ENCODE peak calls at places on chromosomes 6 and 20, in seven cellular contexts. G is H9, P is mesendoderm, X is neuronal stem cell, Y is H1, Q is mesenchymal stem cell, I is trophoblast cell. A is an unnamed sample.

GRCh38 chr6:121835662-121836061 is 400.2 kb downstream of the GJA1 start:
- DNase-seq in G (no peak), P (peak), X (no peak), Y (no peak), Q (peak), I (peak), A (no peak)

GRCh38 chr6:113185299-113185698 is 671.8 kb upstream of the MARCKS start:
- DNase-seq in G (no peak), P (no peak), X (no peak), Y (no peak), Q (peak), I (peak), A (peak)

GRCh38 chr6:87261534-87261933 is 60.9 kb upstream of the SMIM8 start:
- DNase-seq in G (no peak), P (no peak), X (no peak), Y (no peak), Q (no peak), I (no peak), A (no peak)

GRCh38 chr20:34964486-34964885 is 8.8 kb downstream of the MYH7B start:
- DNase-seq in G (no peak), P (no peak), X (no peak), Y (no peak), Q (no peak), I (no peak), A (no peak)

GRCh38 chr20:3744806-3745685 is 12.6 kb downstream of the HSPA12B start:
- DNase-seq in G (peak), P (peak), X (peak), Y (peak), Q (peak), I (peak), A (no peak)

GRCh38 chr6:144216668-144217218 is 66.4 kb downstream of the STX11 start:
- DNase-seq in G (no peak), P (no peak), X (no peak), Y (no peak), Q (no peak), I (no peak), A (no peak)

GRCh38 chr6:106488494-106489369 is 128.2 kb downstream of the CRYBG1 start:
- DNase-seq in G (no peak), P (no peak), X (no peak), Y (no peak), Q (peak), I (no peak), A (no peak)

GRCh38 chr6:158777510-158777909 is 41.7 kb downstream of the EZR start:
- DNase-seq in G (no peak), P (no peak), X (no peak), Y (no peak), Q (no peak), I (no peak), A (no peak)

GRCh38 chr20:431012-431904 is 23.2 kb downstream of the RBCK1 start:
- DNase-seq in G (peak), P (peak), X (peak), Y (no peak), Q (peak), I (peak), A (peak)

GRCh38 chr20:35007891-35008290 is 52.2 kb downstream of the MYH7B start:
- DNase-seq in G (peak), P (no peak), X (no peak), Y (no peak), Q (no peak), I (no peak), A (no peak)

GRCh38 chr6:40477246-40478126 is 109.7 kb downstream of the LRFN2 start:
- DNase-seq in G (peak), P (peak), X (peak), Y (no peak), Q (peak), I (no peak), A (no peak)

GRCh38 chr6:87155920-87156600 is 695 bp downstream of the ZNF292 start:
- DNase-seq in G (peak), P (peak), X (peak), Y (peak), Q (peak), I (peak), A (peak)

GRCh38 chr6:141483561-141484061 is 649.1 kb upstream of the GJE1 start:
- DNase-seq in G (no peak), P (no peak), X (no peak), Y (no peak), Q (peak), I (peak), A (peak)

GRCh38 chr6:167212716-167213011 is 54.9 kb upstream of the GPR31 start:
- DNase-seq in G (no peak), P (no peak), X (no peak), Y (no peak), Q (no peak), I (no peak), A (no peak)

GRCh38 chr20:32908334-32909292 is 49.9 kb downstream of the EFCAB8 start:
- DNase-seq in G (no peak), P (peak), X (no peak), Y (no peak), Q (no peak), I (no peak), A (no peak)

GRCh38 chr6:20260360-20260759 is 48.1 kb upstream of the MBOAT1 start:
- DNase-seq in G (no peak), P (no peak), X (no peak), Y (no peak), Q (no peak), I (no peak), A (no peak)

GRCh38 chr20:54132612-54133433 is 41.0 kb downstream of the CYP24A1 start:
- DNase-seq in G (peak), P (peak), X (peak), Y (no peak), Q (peak), I (peak), A (peak)

GRCh38 chr6:166828397-166829002 is 127.8 kb downstream of the RNASET2 start:
- DNase-seq in G (no peak), P (no peak), X (no peak), Y (no peak), Q (no peak), I (no peak), A (no peak)

GRCh38 chr6:93721386-93722048 is 302.2 kb upstream of the EPHA7 start:
- DNase-seq in G (peak), P (peak), X (peak), Y (peak), Q (peak), I (no peak), A (no peak)

GRCh38 chr6:137903933-137904821 is 37.1 kb downstream of the TNFAIP3 start:
- DNase-seq in G (no peak), P (no peak), X (no peak), Y (no peak), Q (no peak), I (peak), A (peak)

GRCh38 chr6:95596021-95596420 is 18.7 kb downstream of the MANEA start:
- DNase-seq in G (no peak), P (no peak), X (no peak), Y (no peak), Q (no peak), I (peak), A (no peak)

GRCh38 chr6:33566182-33567084 is 13.6 kb downstream of the BAK1 start:
- DNase-seq in G (no peak), P (no peak), X (no peak), Y (no peak), Q (no peak), I (peak), A (peak)

GRCh38 chr20:64101731-64102621 is 5.4 kb downstream of the NPBWR2 start:
- DNase-seq in G (peak), P (peak), X (peak), Y (peak), Q (no peak), I (peak), A (no peak)

GRCh38 chr20:39105551-39105950 is 143.4 kb downstream of the DHX35 start:
- DNase-seq in G (no peak), P (no peak), X (no peak), Y (no peak), Q (no peak), I (no peak), A (no peak)

GRCh38 chr6:28738396-28738765 is 185.4 kb downstream of the TRIM27 start:
- DNase-seq in G (no peak), P (peak), X (no peak), Y (no peak), Q (no peak), I (no peak), A (no peak)

GRCh38 chr6:24472181-24472580 is 17.2 kb downstream of the GPLD1 start:
- DNase-seq in G (no peak), P (no peak), X (no peak), Y (no peak), Q (no peak), I (peak), A (peak)

GRCh38 chr20:13613917-13614316 is 24.8 kb downstream of the TASP1 start:
- DNase-seq in G (no peak), P (no peak), X (no peak), Y (no peak), Q (peak), I (peak), A (no peak)

GRCh38 chr6:73514746-73515110 is 6.1 kb downstream of the EEF1A1 start:
- DNase-seq in G (peak), P (no peak), X (no peak), Y (no peak), Q (peak), I (peak), A (peak)

GRCh38 chr20:59452856-59453255 is 151.5 kb upstream of the PHACTR3 start:
- DNase-seq in G (no peak), P (no peak), X (no peak), Y (no peak), Q (no peak), I (no peak), A (no peak)

GRCh38 chr6:93243379-93243778 is 176.0 kb downstream of the EPHA7 start:
- DNase-seq in G (no peak), P (peak), X (no peak), Y (no peak), Q (no peak), I (no peak), A (no peak)

GRCh38 chr6:16487953-16488674 is 249.7 kb downstream of the GMPR start:
- DNase-seq in G (no peak), P (no peak), X (no peak), Y (no peak), Q (no peak), I (no peak), A (no peak)

GRCh38 chr6:15493437-15494168 is 169.2 kb downstream of the DTNBP1 start:
- DNase-seq in G (peak), P (peak), X (no peak), Y (no peak), Q (peak), I (no peak), A (peak)

GRCh38 chr20:36573103-36573797 is at the start of gene TGIF2:
- DNase-seq in G (peak), P (peak), X (peak), Y (peak), Q (peak), I (peak), A (peak)

GRCh38 chr6:127119361-127120108 is 1.1 kb downstream of the RSPO3 start:
- DNase-seq in G (peak), P (peak), X (peak), Y (peak), Q (peak), I (no peak), A (no peak)

GRCh38 chr6:3789896-3790558 is 38.5 kb upstream of the PXDC1 start:
- DNase-seq in G (no peak), P (no peak), X (no peak), Y (no peak), Q (no peak), I (peak), A (no peak)

GRCh38 chr6:69719602-69720193 is 77.1 kb downstream of the LMBRD1 start:
- DNase-seq in G (no peak), P (peak), X (no peak), Y (no peak), Q (peak), I (peak), A (peak)

GRCh38 chr6:38187688-38188590 is 368.4 kb downstream of the ZFAND3 start:
- DNase-seq in G (peak), P (no peak), X (no peak), Y (peak), Q (no peak), I (no peak), A (no peak)

GRCh38 chr6:150070236-150070860 is 1.4 kb upstream of the ULBP3 start:
- DNase-seq in G (no peak), P (no peak), X (no peak), Y (no peak), Q (no peak), I (no peak), A (no peak)

GRCh38 chr20:50861012-50861411 is 66.2 kb downstream of the BCAS4 start:
- DNase-seq in G (no peak), P (no peak), X (no peak), Y (no peak), Q (no peak), I (no peak), A (no peak)
- H2BK5ac ChIP-seq in G (no peak), P (no peak), X (peak), Y (no peak), Q (no peak), I (no peak), A (no peak)

DNA sequence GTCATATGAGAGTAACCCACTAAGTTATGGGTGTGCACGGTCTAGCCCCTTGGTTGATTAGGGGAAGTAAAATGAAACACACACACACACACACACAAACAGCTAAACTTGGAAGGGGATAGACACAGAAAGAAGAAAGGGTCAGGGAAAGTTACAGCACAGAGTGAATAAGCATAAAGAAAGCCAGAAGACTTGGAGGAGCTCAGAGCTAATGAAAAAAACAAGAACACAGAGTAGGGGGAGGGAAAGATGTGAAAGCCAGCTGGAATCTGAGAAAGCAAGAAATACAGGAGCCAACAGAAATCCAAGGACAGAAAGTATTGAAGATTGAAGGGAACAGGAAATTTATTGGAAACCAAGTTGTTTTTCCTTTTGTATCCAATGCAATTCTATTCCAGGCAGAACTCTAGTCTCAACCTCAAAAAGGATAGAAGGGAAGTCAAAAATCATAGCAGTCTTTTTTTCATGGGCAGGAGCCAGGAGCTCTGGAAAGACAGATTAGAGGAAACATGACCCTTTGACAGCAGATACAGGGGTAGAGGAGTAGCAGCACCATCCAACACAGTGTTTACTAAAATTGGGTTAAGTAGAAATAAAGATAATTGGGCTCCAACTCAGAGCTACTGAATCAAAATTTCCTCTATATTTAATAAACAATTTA is 10.1 kb downstream of the HMGCLL1 start:
- DNase-seq in G (no peak), P (no peak), X (peak), Y (no peak), Q (peak), I (no peak), A (no peak)
- H3K27ac ChIP-seq in G (no peak), P (no peak), X (peak), Y (no peak), Q (no peak), I (no peak), A (no peak)

DNA sequence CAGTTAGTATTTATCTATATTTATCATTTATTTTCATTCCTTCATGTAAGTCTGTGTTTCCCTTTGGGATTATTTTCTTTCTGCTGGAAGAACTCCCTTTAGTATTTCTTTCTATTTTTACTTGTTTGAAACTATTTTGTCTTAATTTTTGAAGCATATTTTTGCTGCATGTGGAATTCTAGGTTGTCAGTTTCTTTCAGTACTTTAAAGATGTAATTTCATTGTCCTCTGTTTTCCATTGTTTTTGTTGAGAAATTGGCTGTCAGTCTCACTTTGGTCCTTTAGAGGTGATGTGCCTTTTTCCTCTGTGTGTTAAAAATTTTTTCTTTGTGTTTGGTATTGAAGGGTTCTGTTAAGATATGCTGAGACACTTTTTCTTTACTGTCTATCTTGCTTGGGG is 17.1 kb downstream of the RNF182 start:
- DNase-seq in G (no peak), P (peak), X (no peak), Y (no peak), Q (no peak), I (no peak), A (no peak)
- H2BK5ac ChIP-seq in G (no peak), P (no peak), X (no peak), Y (no peak), Q (no peak), I (no peak), A (no peak)

GRCh38 chr6:12456343-12456742 is 166.2 kb downstream of the EDN1 start:
- DNase-seq in G (no peak), P (no peak), X (no peak), Y (no peak), Q (no peak), I (no peak), A (no peak)
- H3K27ac ChIP-seq in G (no peak), P (no peak), X (no peak), Y (no peak), Q (no peak), I (no peak), A (no peak)

DNA sequence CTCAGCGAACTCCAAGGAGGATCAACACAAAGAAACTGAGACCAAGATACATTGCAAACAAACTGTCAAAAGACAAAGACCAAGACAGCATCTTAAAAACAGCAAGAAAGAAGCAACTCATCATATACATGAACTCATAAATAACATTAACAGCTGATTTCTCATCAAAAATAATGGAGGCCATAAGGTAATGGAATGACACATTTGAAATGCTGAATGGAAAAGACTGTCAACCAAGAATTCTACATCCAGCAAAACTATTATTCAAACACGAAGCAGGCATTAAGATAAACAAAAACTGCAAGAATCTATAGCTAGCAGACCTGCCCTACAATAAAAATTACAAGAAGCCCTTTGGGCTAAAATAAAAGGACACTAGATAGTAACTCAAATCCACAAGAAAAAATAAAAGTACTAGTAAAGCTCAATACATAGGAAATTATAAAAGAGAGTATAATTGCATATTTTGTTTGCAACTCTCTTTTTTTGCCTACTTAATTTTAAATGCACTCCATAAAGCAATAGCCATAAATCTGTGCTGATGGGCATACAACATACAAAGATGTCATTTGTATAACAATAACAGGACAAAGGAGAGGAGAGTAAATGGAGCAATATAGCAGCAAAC is 37.9 kb upstream of the FOXF2 start:
- DNase-seq in G (no peak), P (peak), X (no peak), Y (no peak), Q (no peak), I (no peak), A (no peak)
- H2BK5ac ChIP-seq in G (no peak), P (no peak), X (no peak), Y (no peak), Q (no peak), I (no peak), A (no peak)

GRCh38 chr6:98547634-98548033 is 286.7 kb upstream of the POU3F2 start:
- DNase-seq in G (no peak), P (no peak), X (no peak), Y (no peak), Q (no peak), I (no peak), A (no peak)

GRCh38 chr6:98547151-98547550 is 287.2 kb upstream of the POU3F2 start:
- DNase-seq in G (no peak), P (no peak), X (no peak), Y (no peak), Q (no peak), I (no peak), A (no peak)
- H3K27ac ChIP-seq in G (no peak), P (no peak), X (no peak), Y (no peak), Q (no peak), I (no peak), A (no peak)

A was measured in IMR-90.